ENCODE peak calls at places on chromosomes 11 and 22, in six cellular contexts. L is AG09309, C is Panc1, D is IMR-90, Q is ovary, U is HFF-Myc. T is an unnamed sample.
A peak's percentile ranks its signal among the peaks of the same experiment; 100 is the strongest.

GRCh38 chr11:119431523-119431922 is 8.6 kb upstream of the THY1 start:
- DNase-seq in L (no peak), C (no peak), D (no peak), Q (no peak), U (no peak), T (no peak)

GRCh38 chr22:33023119-33023827 is 34.9 kb downstream of the SYN3 start:
- DNase-seq in L (no peak), C (no peak), D (no peak), Q (no peak), U (no peak), T (no peak)

GRCh38 chr11:12430351-12430750 is 53.0 kb downstream of the PARVA start:
- DNase-seq in L (no peak), C (no peak), D (peak; percentile 77), Q (no peak), U (no peak), T (no peak)

GRCh38 chr11:91303754-91304153 is 920.9 kb upstream of the FAT3 start:
- DNase-seq in L (no peak), C (no peak), D (peak; percentile 30), Q (no peak), U (no peak), T (no peak)

GRCh38 chr11:19345848-19346681 is 105.3 kb upstream of the E2F8 start:
- DNase-seq in L (no peak), C (no peak), D (no peak), Q (no peak), U (no peak), T (peak; percentile 20)

GRCh38 chr11:73401217-73401923 is 25.2 kb downstream of the RELT start:
- DNase-seq in L (no peak), C (no peak), D (no peak), Q (no peak), U (no peak), T (no peak)

GRCh38 chr22:24601217-24602104 is 1.5 kb upstream of the GGT1 start:
- DNase-seq in L (no peak), C (no peak), D (no peak), Q (no peak), U (no peak), T (no peak)

GRCh38 chr22:49551897-49552659 is 275.6 kb downstream of the BRD1 start:
- DNase-seq in L (no peak), C (no peak), D (no peak), Q (no peak), U (no peak), T (no peak)

GRCh38 chr11:23540101-23540561 is 679.9 kb upstream of the CCDC179 start:
- DNase-seq in L (no peak), C (peak; percentile 32), D (peak; percentile 53), Q (no peak), U (peak; percentile 29), T (peak; percentile 41)

GRCh38 chr11:68855205-68855978 is 13.7 kb upstream of the CPT1A start:
- DNase-seq in L (no peak), C (no peak), D (peak; percentile 55), Q (peak; percentile 78), U (no peak), T (peak; percentile 42)

GRCh38 chr11:18802381-18803257 is 11.0 kb upstream of the PTPN5 start:
- DNase-seq in L (peak; percentile 43), C (peak; percentile 20), D (peak; percentile 71), Q (no peak), U (peak; percentile 46), T (peak; percentile 62)

GRCh38 chr11:83554896-83555295 is 268.7 kb upstream of the CCDC90B start:
- DNase-seq in L (no peak), C (no peak), D (no peak), Q (no peak), U (no peak), T (no peak)

GRCh38 chr11:69166186-69167115 is 10.7 kb downstream of the SMIM38 start:
- DNase-seq in L (peak; percentile 32), C (peak; percentile 30), D (peak; percentile 93), Q (no peak), U (peak; percentile 61), T (no peak)

GRCh38 chr11:133163463-133164419 is 368.6 kb downstream of the OPCML start:
- DNase-seq in L (peak; percentile 2), C (peak; percentile 15), D (peak; percentile 20), Q (no peak), U (no peak), T (peak; percentile 45)
- TF ChIP-seq CTCF in L (peak; percentile 58), C (peak; percentile 85), D (peak; percentile 40), Q (no peak), U (no peak), T (peak; percentile 76)

GRCh38 chr11:43517518-43517917 is 158.8 kb downstream of the TTC17 start:
- DNase-seq in L (no peak), C (no peak), D (peak; percentile 26), Q (no peak), U (no peak), T (no peak)

GRCh38 chr11:43511959-43512358 is 153.2 kb downstream of the TTC17 start:
- DNase-seq in L (no peak), C (no peak), D (no peak), Q (no peak), U (no peak), T (no peak)

GRCh38 chr11:43518407-43519165 is 159.9 kb downstream of the TTC17 start:
- DNase-seq in L (no peak), C (no peak), D (peak; percentile 34), Q (no peak), U (no peak), T (no peak)

GRCh38 chr11:43516316-43516820 is 157.6 kb downstream of the TTC17 start:
- DNase-seq in L (no peak), C (no peak), D (no peak), Q (no peak), U (no peak), T (peak; percentile 18)

DNA sequence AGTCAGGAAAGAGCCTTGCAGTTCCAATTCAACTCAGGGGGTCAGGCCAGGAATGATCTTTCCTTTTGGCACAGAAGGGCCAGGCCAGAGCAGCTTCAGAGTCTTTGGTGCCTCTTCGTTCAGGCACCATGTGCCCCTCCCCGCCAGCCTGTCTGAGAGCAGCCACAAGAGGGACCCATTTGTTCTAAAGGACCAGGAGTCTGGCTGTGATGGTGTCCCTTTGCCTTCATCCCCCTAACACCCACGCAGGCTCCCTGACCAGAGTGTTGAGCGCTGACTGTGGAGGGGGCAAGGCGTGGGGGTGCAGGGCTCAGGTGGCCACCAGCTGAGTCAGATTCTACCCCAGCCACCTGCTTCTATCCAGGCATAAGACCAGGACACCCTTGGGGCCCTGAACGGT is 156.4 kb downstream of the TTC17 start:
- DNase-seq in L (no peak), C (no peak), D (no peak), Q (no peak), U (no peak), T (peak; percentile 24)
- TF ChIP-seq CTCF in L (no peak), C (peak; percentile 55), D (peak; percentile 10), Q (no peak), U (peak; percentile 27), T (no peak)

GRCh38 chr11:96122601-96123044 is 198.7 kb upstream of the MTMR2 start:
- DNase-seq in L (no peak), C (no peak), D (peak; percentile 35), Q (no peak), U (peak; percentile 47), T (no peak)
- TF ChIP-seq CTCF in L (no peak), C (no peak), D (no peak), Q (no peak), U (no peak), T (peak; percentile 20)

GRCh38 chr11:128961645-128962044 is 19.0 kb upstream of the TP53AIP1 start:
- DNase-seq in L (no peak), C (no peak), D (no peak), Q (no peak), U (no peak), T (no peak)

GRCh38 chr11:128967578-128967977 is 24.9 kb upstream of the TP53AIP1 start:
- DNase-seq in L (no peak), C (no peak), D (no peak), Q (no peak), U (no peak), T (no peak)

GRCh38 chr11:128963744-128964340 is 21.2 kb upstream of the TP53AIP1 start:
- DNase-seq in L (no peak), C (no peak), D (peak; percentile 20), Q (no peak), U (no peak), T (no peak)

GRCh38 chr11:128965485-128965884 is 22.8 kb upstream of the TP53AIP1 start:
- DNase-seq in L (no peak), C (no peak), D (no peak), Q (no peak), U (no peak), T (no peak)

DNA sequence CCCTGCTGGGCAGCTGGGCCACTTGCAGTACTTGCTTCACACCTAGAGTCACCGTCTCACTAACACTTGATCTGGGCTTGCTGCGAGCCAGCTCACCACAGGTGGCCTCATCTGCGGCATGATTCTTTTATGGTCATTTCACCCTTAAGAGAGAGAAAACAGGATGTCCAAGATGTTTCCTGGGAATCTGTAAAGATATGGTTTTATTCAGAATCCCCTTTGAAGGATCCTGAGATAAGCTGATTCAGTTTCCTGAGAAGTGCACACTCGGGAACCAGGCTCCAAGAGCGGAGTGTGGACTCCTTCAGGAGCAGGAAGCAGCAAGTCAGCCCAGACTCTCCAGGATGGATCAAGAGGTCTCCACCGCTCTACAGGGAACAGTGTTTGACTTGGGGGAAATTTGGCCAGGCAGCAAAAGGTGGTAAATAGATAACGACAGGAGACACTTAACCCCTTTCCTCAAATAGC is 21.8 kb upstream of the TP53AIP1 start:
- DNase-seq in L (no peak), C (no peak), D (no peak), Q (no peak), U (no peak), T (peak; percentile 24)
- TF ChIP-seq CTCF in L (no peak), C (no peak), D (no peak), Q (no peak), U (no peak), T (no peak)

DNA sequence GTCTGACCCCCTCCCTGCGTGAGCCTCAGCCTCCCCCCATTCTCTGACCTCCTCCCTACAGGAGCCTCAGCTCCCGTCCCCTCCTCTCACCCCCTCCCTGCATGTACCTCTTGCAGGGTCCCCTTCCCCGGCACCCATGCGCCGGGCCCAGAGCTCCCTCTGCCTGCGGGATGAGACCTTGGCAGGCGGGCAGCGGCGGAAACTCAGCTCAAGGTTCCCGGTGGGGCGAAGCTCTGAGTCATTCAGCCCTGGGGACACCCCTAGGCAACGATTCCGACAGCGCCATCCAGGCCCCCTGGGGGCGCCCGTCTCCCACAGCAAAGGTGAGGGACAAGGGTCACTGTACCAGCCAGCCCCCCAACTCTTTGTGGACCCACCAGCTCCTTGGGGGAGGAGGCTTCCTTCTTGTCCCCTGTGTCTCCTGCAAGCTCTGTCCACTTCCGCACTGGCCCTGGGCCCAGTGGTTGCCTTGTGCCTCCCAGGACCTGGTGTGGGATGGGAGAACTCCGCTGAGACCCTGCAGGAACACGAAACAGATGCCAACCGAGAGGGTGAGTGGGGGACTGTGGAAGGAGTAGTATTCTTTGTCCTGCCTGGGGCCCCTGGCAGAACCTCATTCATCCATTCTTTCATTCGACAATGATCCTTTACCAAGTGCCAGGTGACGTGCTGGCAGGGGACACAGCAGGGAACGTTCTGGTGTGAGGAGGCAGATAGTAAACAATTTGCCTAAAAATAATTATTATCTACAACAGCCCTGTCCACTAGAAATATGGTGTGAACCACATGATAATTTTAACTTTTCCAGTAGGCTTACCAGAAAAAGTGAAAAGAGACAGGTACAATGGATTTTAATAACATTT is 3.7 kb upstream of the RPS6KA4 start:
- DNase-seq in L (no peak), C (peak; percentile 69), D (peak; percentile 77), Q (peak; percentile 85), U (peak; percentile 39), T (peak; percentile 78)
- TF ChIP-seq CTCF in L (peak; percentile 90), C (peak; percentile 97), D (peak; percentile 91), Q (peak; percentile 71), U (peak; percentile 80), T (peak; percentile 19)

GRCh38 chr11:120714448-120714847 is 202.9 kb downstream of the GRIK4 start:
- DNase-seq in L (no peak), C (no peak), D (no peak), Q (no peak), U (no peak), T (no peak)
- TF ChIP-seq CTCF in L (no peak), C (no peak), D (no peak), Q (no peak), U (no peak), T (no peak)

T was measured in endothelial cell.